ENCODE peak calls at places on chromosomes 6 and 20, in four cellular contexts. J, F, A and E are unnamed samples.

GRCh38 chr6:7649037-7649810 is 59.2 kb downstream of the SNRNP48 start:
- DNase-seq in J (no peak), F (no peak), A (no peak), E (no peak)

GRCh38 chr6:164291224-164291623 is 876.7 kb downstream of the QKI start:
- DNase-seq in J (no peak), F (no peak), A (no peak), E (no peak)

GRCh38 chr6:34457392-34457746 is 8.5 kb upstream of the PACSIN1 start:
- DNase-seq in J (no peak), F (no peak), A (no peak), E (no peak)

GRCh38 chr6:33815854-33816253 is 12.1 kb upstream of the MLN start:
- DNase-seq in J (no peak), F (peak), A (no peak), E (no peak)

GRCh38 chr6:158760618-158761250 is 58.4 kb downstream of the EZR start:
- DNase-seq in J (no peak), F (no peak), A (no peak), E (no peak)

GRCh38 chr6:82467338-82467737 is 103.7 kb downstream of the TPBG start:
- DNase-seq in J (no peak), F (no peak), A (no peak), E (no peak)

GRCh38 chr6:159693128-159693893 is at the start of gene SOD2:
- DNase-seq in J (peak), F (peak), A (no peak), E (peak)

GRCh38 chr20:1817577-1818211 is 77.5 kb upstream of the SIRPA start:
- DNase-seq in J (no peak), F (no peak), A (no peak), E (no peak)

GRCh38 chr6:44041461-44042260 is 85.6 kb downstream of the MRPL14 start:
- DNase-seq in J (no peak), F (peak), A (no peak), E (no peak)

GRCh38 chr6:35895560-35895959 is 25.3 kb downstream of the SRPK1 start:
- DNase-seq in J (no peak), F (peak), A (no peak), E (no peak)

GRCh38 chr20:47740225-47741184 is 44.8 kb downstream of the SULF2 start:
- DNase-seq in J (no peak), F (peak), A (no peak), E (no peak)

GRCh38 chr6:16064687-16065086 is 64.2 kb upstream of the MYLIP start:
- DNase-seq in J (peak), F (peak), A (peak), E (no peak)

GRCh38 chr6:118963003-118963402 is 28.0 kb upstream of the MCM9 start:
- DNase-seq in J (no peak), F (no peak), A (no peak), E (no peak)

GRCh38 chr6:111980979-111981378 is 72.9 kb upstream of the CCN6 start:
- DNase-seq in J (no peak), F (no peak), A (no peak), E (no peak)

GRCh38 chr6:30490031-30490876 is 945 bp downstream of the HLA-E start:
- DNase-seq in J (no peak), F (peak), A (no peak), E (no peak)